ENCODE peak calls at places on chromosomes 13 and 19, in four cellular contexts. Q, D, K and X are unnamed samples.

GRCh38 chr19:30365121-30365800 is 6.9 kb upstream of the ZNF536 start:
- DNase-seq in D (no peak), Q (no peak), K (no peak), X (no peak)

GRCh38 chr13:26923824-26924605 is 163.4 kb upstream of the GPR12 start:
- DNase-seq in Q (peak; percentile 34), K (peak; percentile 92), D (no peak), X (no peak)

GRCh38 chr19:41353466-41354342 is at the start of gene TGFB1:
- DNase-seq in Q (peak; percentile 87), D (peak; percentile 94), K (peak; percentile 95), X (peak; percentile 92)

GRCh38 chr19:40224342-40225148 is 1.9 kb downstream of the CCNP start:
- DNase-seq in D (no peak), Q (no peak), K (no peak), X (no peak)

GRCh38 chr19:4066682-4067395 is at the start of gene ZBTB7A:
- DNase-seq in K (peak; percentile 80), D (peak; percentile 76), Q (peak; percentile 61), X (peak; percentile 74)

GRCh38 chr13:28657784-28658538 is 969 bp upstream of the POMP start:
- DNase-seq in Q (peak; percentile 58), K (peak; percentile 52), D (no peak), X (no peak)

GRCh38 chr13:97367016-97367415 is 67.0 kb upstream of the RAP2A start:
- DNase-seq in D (no peak), Q (peak; percentile 65), K (peak; percentile 23), X (no peak)

GRCh38 chr13:112341976-112342735 is 34.0 kb upstream of the SPACA7 start:
- DNase-seq in D (no peak), K (no peak), Q (no peak), X (no peak)

GRCh38 chr13:93227280-93227905 is 786 bp downstream of the GPC6 start:
- DNase-seq in D (no peak), K (peak; percentile 67), Q (peak; percentile 52), X (no peak)

GRCh38 chr13:47499358-47500150 is 501.5 kb downstream of the SUCLA2 start:
- DNase-seq in Q (peak; percentile 95), D (no peak), K (peak; percentile 73), X (no peak)

GRCh38 chr19:49590971-49591730 is at the start of gene PRR12:
- DNase-seq in K (peak; percentile 81), Q (peak; percentile 67), D (peak; percentile 61), X (peak; percentile 62)

GRCh38 chr19:52492201-52492960 is 35.1 kb upstream of the ZNF808 start:
- DNase-seq in K (no peak), D (no peak), Q (no peak), X (no peak)

GRCh38 chr19:13887529-13887928 is 10.6 kb downstream of the NANOS3 start:
- DNase-seq in D (no peak), Q (peak; percentile 15), K (peak; percentile 12), X (no peak)

GRCh38 chr19:27833031-27833430 is 1379.9 kb downstream of the UQCRFS1 start:
- DNase-seq in D (no peak), K (no peak), Q (no peak), X (no peak)

GRCh38 chr19:17475541-17476115 is 5.3 kb downstream of the SLC27A1 start:
- DNase-seq in Q (peak; percentile 61), D (no peak), K (peak; percentile 76), X (no peak)

GRCh38 chr19:19171821-19172532 is 1.9 kb upstream of the MEF2B start:
- DNase-seq in D (no peak), Q (peak; percentile 78), K (peak; percentile 73), X (no peak)

GRCh38 chr13:94712287-94712811 is at the start of gene SOX21:
- DNase-seq in K (peak; percentile 5), D (no peak), Q (no peak), X (no peak)

GRCh38 chr13:35518337-35518736 is 41.8 kb upstream of the MAB21L1 start:
- DNase-seq in K (no peak), D (no peak), Q (no peak), X (no peak)

GRCh38 chr19:42421591-42422031 is 5.6 kb downstream of the LIPE start:
- DNase-seq in Q (no peak), K (peak; percentile 39), D (no peak), X (no peak)

GRCh38 chr19:14473915-14474578 is 1.1 kb downstream of the PTGER1 start:
- DNase-seq in Q (no peak), K (no peak), D (no peak), X (no peak)

GRCh38 chr13:40609972-40610726 is 56.3 kb downstream of the FOXO1 start:
- DNase-seq in K (no peak), D (no peak), Q (no peak), X (no peak)

GRCh38 chr13:30318026-30318425 is 10.7 kb upstream of the KATNAL1 start:
- DNase-seq in K (peak; percentile 49), D (no peak), Q (no peak), X (no peak)

GRCh38 chr13:112105884-112106283 is 38.9 kb downstream of the SOX1 start:
- DNase-seq in K (no peak), D (no peak), Q (no peak), X (no peak)

DNA sequence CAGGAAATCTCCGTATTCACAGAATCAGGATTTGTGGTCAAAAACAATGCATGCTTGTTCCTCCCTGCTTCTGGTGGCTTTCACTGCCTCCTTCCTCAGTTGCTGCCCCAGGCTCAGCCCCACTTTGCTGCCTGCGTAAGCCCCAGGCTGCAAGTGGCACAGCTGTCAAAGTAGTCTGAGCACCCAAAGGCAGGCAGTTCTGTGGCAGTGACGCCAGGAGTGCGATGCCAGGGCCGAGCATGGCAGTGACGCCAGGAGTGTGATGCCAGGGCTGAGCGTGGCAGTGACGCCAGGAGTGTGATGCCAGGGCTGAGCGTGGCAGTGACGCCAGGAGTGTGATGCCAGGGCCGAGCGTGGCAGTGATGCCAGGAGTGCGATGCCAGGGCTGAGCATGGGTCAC is 77.3 kb upstream of the GPR183 start:
- DNase-seq in D (peak; percentile 53), Q (no peak), K (no peak), X (no peak)
- TF ChIP-seq CTCF in D (no peak), Q (no peak), K (no peak), X (no peak)

GRCh38 chr19:37172368-37173366 is at the start of gene ZNF585A:
- DNase-seq in D (peak; percentile 91), Q (peak; percentile 97), K (peak; percentile 98), X (peak; percentile 86)
- TF ChIP-seq CTCF in D (no peak), Q (peak; percentile 25), K (peak; percentile 30), X (no peak)

GRCh38 chr13:51347099-51347498 is 7.6 kb downstream of the SERPINE3 start:
- DNase-seq in K (no peak), Q (no peak), D (no peak), X (no peak)
- TF ChIP-seq CTCF in K (no peak), Q (no peak), D (no peak), X (no peak)

GRCh38 chr19:56690668-56691067 is 19.1 kb upstream of the ZNF835 start:
- DNase-seq in Q (no peak), K (no peak), D (no peak), X (no peak)

GRCh38 chr19:56692496-56692895 is 20.9 kb upstream of the ZNF835 start:
- DNase-seq in Q (no peak), K (no peak), D (no peak), X (no peak)

GRCh38 chr19:56687036-56687435 is 15.5 kb upstream of the ZNF835 start:
- DNase-seq in Q (no peak), K (no peak), D (no peak), X (no peak)

GRCh38 chr19:56689198-56689597 is 17.6 kb upstream of the ZNF835 start:
- DNase-seq in D (no peak), Q (no peak), K (no peak), X (no peak)
- TF ChIP-seq CTCF in D (no peak), Q (peak; percentile 1), K (no peak), X (no peak)

DNA sequence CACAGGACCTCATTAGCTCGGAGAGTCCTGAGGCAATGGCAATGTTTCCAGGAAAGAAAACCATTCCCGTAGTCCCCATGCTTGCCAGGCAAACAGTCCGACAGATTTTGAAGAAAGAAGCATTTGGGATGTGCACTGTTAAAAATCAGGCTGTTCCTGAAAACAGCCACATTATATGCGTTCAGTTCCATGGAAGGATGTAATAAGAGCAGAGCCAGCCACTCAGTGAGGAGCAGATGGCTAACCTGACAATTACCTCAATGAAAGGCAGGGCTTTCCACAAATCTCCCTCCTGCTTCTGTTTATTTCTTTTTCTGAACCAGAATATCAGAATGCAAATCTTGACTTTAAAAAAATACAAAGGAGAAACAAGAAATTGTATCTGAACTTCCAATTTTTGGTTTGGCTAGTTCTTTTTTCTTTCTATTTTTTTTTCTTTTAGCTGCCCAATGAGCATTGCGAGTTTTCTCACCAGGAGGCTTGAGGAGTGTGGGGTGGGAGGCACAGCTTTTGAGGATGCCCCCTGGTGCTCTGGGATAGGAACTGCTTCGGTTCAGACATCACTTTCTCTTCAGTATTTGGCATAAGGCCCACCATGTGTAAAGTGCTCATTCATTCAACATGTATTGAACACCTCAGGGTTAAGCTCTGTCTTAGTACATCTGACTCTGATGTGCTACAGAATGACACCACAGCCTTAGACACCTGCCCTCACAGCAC is 124.2 kb downstream of the TBC1D4 start:
- DNase-seq in K (peak; percentile 70), D (peak; percentile 50), Q (peak; percentile 68), X (no peak)
- TF ChIP-seq CTCF in K (peak; percentile 69), D (peak; percentile 83), Q (peak; percentile 57), X (peak; percentile 61)

GRCh38 chr19:44753932-44754742 is 5.6 kb downstream of the BCL3 start:
- DNase-seq in Q (peak; percentile 77), D (peak; percentile 88), K (peak; percentile 96), X (peak; percentile 42)
- TF ChIP-seq CTCF in Q (no peak), D (no peak), K (no peak), X (no peak)

DNA sequence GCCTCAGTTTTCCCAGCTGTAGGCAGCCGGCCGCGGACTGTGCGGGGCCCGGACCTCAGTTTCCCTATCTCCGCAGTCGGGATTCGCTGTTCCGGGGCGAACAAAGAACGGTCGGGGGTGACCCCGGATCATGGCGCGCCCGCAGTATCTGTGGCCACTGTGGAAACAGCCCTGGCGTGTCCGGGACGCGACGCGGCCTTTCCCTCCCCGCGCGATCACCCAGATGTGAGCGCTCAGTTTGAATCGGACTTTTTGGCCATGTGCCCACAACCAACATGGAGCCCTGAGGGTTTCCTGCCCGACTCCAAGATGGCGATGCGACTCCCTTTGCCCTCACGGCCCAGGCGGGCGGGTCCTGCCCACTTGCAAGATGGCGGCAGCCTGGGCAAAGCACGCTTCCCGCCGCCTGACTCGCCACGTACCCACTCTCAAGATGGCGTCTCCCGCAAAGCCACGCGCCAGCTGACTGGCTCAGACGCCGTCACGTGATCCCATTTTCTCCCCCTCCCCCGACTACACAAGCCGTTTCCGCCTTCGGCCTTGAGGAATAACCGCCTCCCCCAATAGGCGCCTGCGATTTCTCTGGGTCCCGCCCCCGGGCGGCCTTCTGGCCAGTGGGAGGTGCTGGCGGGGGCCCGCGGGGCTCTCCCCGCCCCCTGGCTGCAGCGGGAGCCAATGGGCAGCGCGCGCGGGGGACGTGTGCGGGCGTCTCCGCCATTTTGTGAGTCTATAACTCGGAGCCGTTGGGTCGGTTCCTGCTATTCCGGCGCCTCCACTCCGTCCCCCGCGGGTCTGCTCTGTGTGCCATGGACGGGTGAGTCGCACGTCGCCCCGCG is at the start of gene PTBP1:
- DNase-seq in Q (peak; percentile 100), K (peak; percentile 100), D (peak; percentile 99), X (peak; percentile 98)
- TF ChIP-seq CTCF in Q (no peak), K (no peak), D (no peak), X (no peak)

GRCh38 chr13:102555914-102556553 is 40.8 kb upstream of the TPP2 start:
- DNase-seq in K (peak; percentile 44), D (no peak), Q (peak; percentile 26), X (no peak)
- TF ChIP-seq CTCF in K (peak; percentile 36), D (peak; percentile 53), Q (peak; percentile 47), X (peak; percentile 41)

GRCh38 chr19:46574533-46574932 is 26.6 kb upstream of the CALM3 start:
- DNase-seq in D (peak; percentile 11), K (no peak), Q (no peak), X (no peak)

GRCh38 chr19:46573679-46574522 is 27.2 kb upstream of the CALM3 start:
- DNase-seq in Q (no peak), D (no peak), K (no peak), X (no peak)

GRCh38 chr19:46571495-46571894 is 29.6 kb upstream of the CALM3 start:
- DNase-seq in D (no peak), Q (no peak), K (peak; percentile 31), X (no peak)
- TF ChIP-seq CTCF in D (no peak), Q (peak; percentile 6), K (peak; percentile 20), X (no peak)